ENCODE peak calls at places on chromosomes 4 and X, in six cellular contexts. I is sigmoid colon, H is fibroblast of the aortic adventitia, J is ovary, K is GM06990, G is HFF-Myc. X is an unnamed sample.

GRCh38 chrX:68696267-68696666 is 48.8 kb downstream of the STARD8 start:
- DNase-seq in K (no peak), G (no peak), I (no peak), H (no peak), J (no peak), X (no peak)

GRCh38 chr4:159828687-159829086 is 725.8 kb downstream of the RAPGEF2 start:
- DNase-seq in I (no peak), K (no peak), G (no peak), J (no peak), H (no peak), X (no peak)

GRCh38 chr4:32689520-32689919 is 1969.4 kb downstream of the PCDH7 start:
- DNase-seq in I (no peak), G (no peak), H (no peak), K (no peak), J (no peak), X (no peak)

GRCh38 chr4:8349664-8350225 is 80.2 kb downstream of the HTRA3 start:
- DNase-seq in K (no peak), H (no peak), G (no peak), J (no peak), I (peak), X (no peak)

GRCh38 chr4:106032851-106033286 is 137.6 kb downstream of the NPNT start:
- DNase-seq in K (no peak), H (peak), G (peak), I (no peak), J (no peak), X (no peak)

GRCh38 chr4:47010347-47011188 is 17.2 kb upstream of the GABRA4 start:
- DNase-seq in G (no peak), I (no peak), J (no peak), H (no peak), K (peak), X (no peak)

GRCh38 chrX:107684956-107685385 is 56.7 kb downstream of the PRPS1 start:
- DNase-seq in K (peak), G (peak), I (peak), J (peak), H (peak), X (no peak)

GRCh38 chr4:2731907-2732314 is 24.2 kb downstream of the TNIP2 start:
- DNase-seq in H (no peak), G (no peak), J (no peak), I (peak), K (no peak), X (no peak)

GRCh38 chr4:3013839-3014350 is 50.5 kb downstream of the GRK4 start:
- DNase-seq in K (peak), I (no peak), H (no peak), J (no peak), G (no peak), X (no peak)

GRCh38 chr4:138542191-138542771 is 300.1 kb upstream of the SLC7A11 start:
- DNase-seq in G (no peak), J (no peak), I (no peak), H (no peak), K (no peak), X (no peak)

GRCh38 chr4:128565565-128566186 is 243.8 kb upstream of the JADE1 start:
- DNase-seq in K (no peak), G (no peak), J (peak), I (peak), H (peak), X (peak)

GRCh38 chrX:36957425-36958328 is 50.5 kb upstream of the FAM47C start:
- DNase-seq in H (no peak), G (no peak), J (no peak), K (no peak), I (no peak), X (peak)
- TF ChIP-seq CTCF in H (no peak), G (no peak), J (no peak), K (no peak), I (no peak), X (no peak)

DNA sequence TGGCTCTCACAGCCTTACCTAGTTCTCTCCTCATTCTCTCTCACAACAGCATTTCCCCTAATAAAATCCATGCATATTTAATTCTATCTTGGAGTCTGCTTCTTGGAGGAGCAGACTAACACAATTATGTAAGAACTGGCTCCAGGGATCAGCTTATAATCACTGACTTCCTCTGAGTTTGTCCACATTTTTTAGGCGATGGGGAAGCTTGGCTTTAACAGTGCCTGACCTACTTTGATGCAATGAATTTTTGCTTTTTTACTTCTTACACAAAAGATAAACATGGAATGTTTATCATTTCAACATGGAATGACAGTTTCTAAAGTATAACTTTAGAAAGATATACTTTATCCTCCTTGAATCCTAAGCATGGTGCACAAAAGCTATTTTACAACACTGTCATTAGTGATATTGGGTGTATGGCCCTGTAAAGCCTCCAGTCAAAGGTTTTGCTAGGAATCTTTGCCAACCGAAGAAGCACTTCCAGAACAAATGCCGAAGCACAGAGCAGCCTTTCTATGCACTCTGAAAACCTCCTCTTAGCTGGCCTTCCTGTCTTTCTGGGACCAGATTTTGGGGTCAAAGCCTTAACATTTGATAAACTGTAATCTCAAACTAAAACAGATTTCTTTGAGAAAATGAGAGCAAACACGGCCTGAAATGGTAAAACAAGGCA is 750 bp downstream of the BDH2 start:
- DNase-seq in H (peak), K (no peak), J (no peak), I (no peak), G (no peak), X (no peak)
- H3K4me3 ChIP-seq in H (peak), K (peak), J (peak), I (peak), G (peak), X (peak)

DNA sequence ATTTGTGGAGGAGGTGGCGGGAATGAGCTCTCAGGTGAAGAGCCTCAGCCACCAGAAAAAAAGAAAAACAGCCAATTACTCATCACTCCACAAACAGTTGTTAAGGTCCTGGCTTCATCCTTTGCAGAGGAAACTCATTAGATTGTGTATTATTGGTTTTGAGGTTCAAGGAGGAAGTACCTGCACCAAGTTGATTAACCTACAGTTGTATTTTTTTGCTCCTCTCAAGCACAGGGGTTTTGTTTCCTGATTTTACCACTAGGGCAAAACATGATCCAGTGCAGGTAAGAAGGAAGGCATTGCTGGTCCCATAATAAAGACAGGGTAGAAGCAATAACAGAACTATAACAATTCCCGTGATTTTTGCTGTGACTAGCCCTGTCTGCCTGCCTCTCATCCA is 84.0 kb upstream of the QRFPR start:
- DNase-seq in H (no peak), I (no peak), K (no peak), G (no peak), J (no peak), X (no peak)
- TF ChIP-seq CTCF in H (no peak), I (no peak), K (no peak), G (no peak), J (no peak), X (no peak)

GRCh38 chr4:151575646-151576045 is 166.7 kb downstream of the FHIP1A start:
- DNase-seq in K (no peak), G (no peak), H (peak), J (no peak), I (no peak), X (no peak)

GRCh38 chr4:151573474-151573873 is 164.5 kb downstream of the FHIP1A start:
- DNase-seq in I (no peak), K (no peak), G (no peak), H (no peak), J (no peak), X (no peak)

GRCh38 chr4:151576627-151577026 is 167.7 kb downstream of the FHIP1A start:
- DNase-seq in G (no peak), H (no peak), J (no peak), K (no peak), I (no peak), X (no peak)

GRCh38 chr4:151574968-151575367 is 166.0 kb downstream of the FHIP1A start:
- DNase-seq in K (no peak), G (no peak), J (no peak), H (no peak), I (no peak), X (no peak)

DNA sequence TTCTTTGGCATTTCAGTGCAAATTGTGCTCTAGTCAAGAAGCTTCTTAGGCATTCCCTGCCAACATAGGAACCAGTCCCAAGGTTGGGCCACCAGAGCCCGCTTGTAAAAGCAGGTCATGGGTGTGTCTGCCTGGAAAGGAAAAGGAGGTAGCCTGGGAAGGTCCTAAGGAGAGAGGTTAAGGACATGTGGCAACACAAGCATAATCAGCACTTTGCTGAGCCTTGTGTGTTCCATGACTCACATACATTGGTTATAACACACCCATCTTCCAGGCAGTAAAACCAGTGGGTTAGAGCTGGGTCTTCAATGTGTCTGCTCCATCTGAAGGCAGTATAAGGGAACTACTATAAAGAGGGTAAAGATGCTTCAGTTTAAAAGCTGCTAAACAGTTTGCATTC is 165.0 kb downstream of the FHIP1A start:
- DNase-seq in I (no peak), G (peak), K (no peak), J (no peak), H (no peak), X (no peak)
- H3K4me3 ChIP-seq in I (no peak), G (no peak), K (no peak), J (no peak), H (no peak), X (no peak)

GRCh38 chr4:143713556-143714289 is 13.2 kb upstream of the FREM3 start:
- DNase-seq in K (no peak), H (no peak), J (no peak), G (no peak), I (no peak), X (no peak)

GRCh38 chr4:143714290-143714625 is 13.8 kb upstream of the FREM3 start:
- DNase-seq in H (no peak), K (no peak), J (no peak), G (no peak), I (no peak), X (no peak)

DNA sequence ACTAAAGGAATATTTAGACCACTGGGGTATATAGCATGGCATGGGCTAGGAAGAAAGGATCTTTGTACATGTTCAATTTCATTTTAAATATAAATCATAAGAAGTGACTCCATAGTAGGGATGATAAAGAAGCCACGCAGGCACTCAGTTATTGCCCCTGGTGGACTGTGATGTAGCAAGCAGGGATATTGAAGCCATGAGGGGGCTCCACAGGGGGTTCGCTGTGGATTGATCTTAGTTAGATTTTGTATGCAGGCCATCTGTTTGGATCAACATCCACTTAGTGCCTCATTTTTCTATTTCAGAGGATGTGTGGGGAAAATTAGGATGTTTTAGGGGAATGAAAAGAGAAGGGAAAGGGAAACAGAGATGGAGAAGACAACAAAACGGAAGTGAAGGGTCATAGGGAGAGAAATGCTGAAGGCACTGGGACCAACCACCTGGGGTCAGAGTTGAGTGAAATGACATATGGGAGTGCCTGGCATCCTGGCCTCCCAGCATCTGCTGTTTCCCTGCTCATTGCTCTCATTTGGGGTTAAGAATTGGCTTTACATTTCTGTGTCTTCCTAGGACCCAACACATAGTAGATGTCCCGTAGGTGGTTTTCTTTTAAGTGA is 11.2 kb upstream of the FREM3 start:
- DNase-seq in K (no peak), H (no peak), I (no peak), G (no peak), J (no peak), X (no peak)
- TF ChIP-seq CTCF in K (no peak), H (no peak), I (no peak), G (no peak), J (no peak), X (no peak)

DNA sequence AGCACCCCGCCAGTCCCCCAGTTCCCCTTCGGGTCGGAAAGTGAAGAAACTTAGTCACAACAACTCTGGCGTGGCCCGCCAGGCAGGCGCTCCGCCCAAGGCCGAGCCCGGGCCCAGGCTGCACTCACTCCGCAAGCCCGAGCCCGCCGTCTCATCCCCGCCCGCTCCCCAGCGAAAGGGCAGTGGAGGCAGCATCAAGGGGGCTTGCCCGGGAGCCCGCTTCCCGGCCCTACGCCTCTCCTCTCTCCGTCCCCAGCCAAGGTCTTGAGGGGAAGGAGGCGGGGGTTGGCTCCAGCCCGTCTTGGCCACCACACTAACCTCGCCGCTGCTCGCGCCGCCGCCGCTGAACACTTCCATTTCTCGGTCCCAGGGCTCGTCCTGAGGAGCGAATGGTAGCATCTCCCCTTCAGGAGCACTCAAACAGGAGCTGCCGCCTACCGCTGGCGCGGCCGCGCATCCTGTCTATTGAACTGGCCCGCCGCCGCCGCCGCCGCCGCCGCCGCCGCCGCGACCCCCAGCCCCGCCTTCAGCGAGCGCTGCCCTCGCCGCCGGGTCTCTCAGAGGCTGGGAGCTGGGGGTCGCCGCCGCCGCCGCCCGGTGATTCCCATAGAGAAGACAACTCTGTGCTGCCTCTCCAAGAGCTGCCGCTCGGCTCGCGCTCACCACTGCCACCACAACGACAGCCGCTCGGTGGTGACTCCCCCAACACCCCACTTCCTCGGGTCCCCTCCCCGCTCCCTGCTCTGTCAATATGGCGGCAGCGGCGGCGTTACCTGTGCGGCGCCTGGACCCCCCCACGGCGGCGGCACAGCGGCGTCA is at the start of gene RPS6KA6:
- DNase-seq in I (peak), H (peak), K (peak), G (no peak), J (peak), X (peak)
- H3K4me3 ChIP-seq in I (peak), H (peak), K (peak), G (peak), J (peak), X (peak)

GRCh38 chrX:8849945-8850344 is 48.8 kb upstream of the FAM9A start:
- DNase-seq in J (no peak), K (no peak), I (no peak), H (no peak), G (no peak), X (no peak)
- TF ChIP-seq CTCF in J (no peak), K (peak), I (no peak), H (no peak), G (peak), X (no peak)

GRCh38 chr4:141660880-141661279 is 24.5 kb downstream of the IL15 start:
- DNase-seq in I (no peak), G (no peak), H (no peak), J (no peak), K (no peak), X (no peak)
- H3K4me3 ChIP-seq in I (no peak), G (no peak), H (no peak), J (no peak), K (no peak), X (no peak)

GRCh38 chr4:24889991-24890390 is 22.9 kb downstream of the CCDC149 start:
- DNase-seq in G (no peak), H (no peak), J (no peak), K (no peak), I (peak), X (no peak)

GRCh38 chr4:24894243-24894642 is 18.6 kb downstream of the CCDC149 start:
- DNase-seq in I (no peak), J (no peak), G (no peak), H (no peak), K (no peak), X (no peak)

GRCh38 chr4:24892778-24893177 is 20.1 kb downstream of the CCDC149 start:
- DNase-seq in H (no peak), J (no peak), K (no peak), G (no peak), I (no peak), X (no peak)

GRCh38 chr4:24890561-24890960 is 22.3 kb downstream of the CCDC149 start:
- DNase-seq in I (peak), K (no peak), J (no peak), G (no peak), H (no peak), X (no peak)

DNA sequence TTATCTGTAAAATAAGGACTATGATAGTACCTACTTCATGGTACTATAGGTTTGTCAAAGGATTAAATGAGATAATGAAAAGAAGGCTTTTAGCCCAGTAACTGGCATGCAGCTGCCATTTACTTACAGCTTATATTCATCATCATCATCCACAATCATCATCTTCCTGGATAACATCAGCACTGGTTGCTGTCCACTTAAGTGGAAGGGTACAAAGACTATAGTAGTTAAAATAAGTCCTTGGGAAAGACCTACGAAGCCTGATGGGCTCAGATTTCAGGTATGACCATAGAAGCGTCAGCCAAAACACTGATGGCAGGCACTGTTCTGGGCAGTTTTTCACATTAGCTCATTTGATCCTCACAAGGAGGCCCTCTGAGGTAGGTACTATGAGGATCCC is 20.6 kb downstream of the CCDC149 start:
- DNase-seq in J (no peak), I (no peak), H (no peak), K (no peak), G (no peak), X (no peak)
- TF ChIP-seq CTCF in J (no peak), I (no peak), H (no peak), K (no peak), G (no peak), X (no peak)

GRCh38 chr4:60134106-60134505 is 1066.0 kb upstream of the ADGRL3 start:
- DNase-seq in I (no peak), G (no peak), J (no peak), H (no peak), K (no peak), X (no peak)
- H3K4me3 ChIP-seq in I (no peak), G (no peak), J (no peak), H (no peak), K (no peak), X (no peak)

X was measured in upper lobe of left lung.